ENCODE peak calls at places on chromosome 19, in four cellular contexts. N is RCC 7860, Y is T-helper 17 cell, W is AG08396. Z is an unnamed sample.

GRCh38 chr19:39768334-39768733 is 10.3 kb upstream of the LEUTX start:
- DNase-seq in N (no peak), Y (no peak), W (no peak), Z (no peak)

GRCh38 chr19:42514449-42514848 is 13.8 kb downstream of the CEACAM1 start:
- DNase-seq in N (no peak), Y (no peak), W (no peak), Z (no peak)

GRCh38 chr19:44718441-44719261 is 19.7 kb downstream of the CEACAM16 start:
- DNase-seq in N (peak; percentile 32), Y (no peak), W (peak; percentile 53), Z (peak; percentile 57)

GRCh38 chr19:27652281-27652680 is 1560.7 kb downstream of the UQCRFS1 start:
- DNase-seq in N (no peak), Y (no peak), W (no peak), Z (no peak)

GRCh38 chr19:55118401-55118991 is 1.1 kb upstream of the PPP1R12C start:
- DNase-seq in N (no peak), Y (no peak), W (no peak), Z (peak; percentile 79)

GRCh38 chr19:10858204-10858828 is 10.1 kb downstream of the C19orf38 start:
- DNase-seq in N (no peak), Y (peak; percentile 28), W (peak; percentile 37), Z (no peak)

GRCh38 chr19:58409010-58409790 is 751 bp downstream of the ZNF584 start:
- DNase-seq in N (peak; percentile 25), Y (no peak), W (no peak), Z (no peak)

GRCh38 chr19:42683917-42684513 is 56.3 kb downstream of the PSG3 start:
- DNase-seq in N (peak; percentile 6), Y (no peak), W (peak; percentile 35), Z (no peak)

GRCh38 chr19:40415799-40416198 is 2.6 kb upstream of the PRX start:
- DNase-seq in N (no peak), Y (no peak), W (no peak), Z (no peak)

GRCh38 chr19:3644351-3645066 is 17.9 kb upstream of the CACTIN start:
- DNase-seq in N (no peak), Y (no peak), W (peak; percentile 76), Z (no peak)

Z was measured in upper lobe of left lung.